ENCODE peak calls at places on chromosomes 12 and 14, in four cellular contexts. E is A549, C is lower lobe of right lung, Z is OCI-LY7. R is an unnamed sample.
A peak's percentile ranks its signal among the peaks of the same experiment; 100 is the strongest.

GRCh38 chr14:25009891-25010290 is 40.1 kb downstream of the STXBP6 start:
- DNase-seq in E (no peak), C (no peak), Z (no peak), R (peak; percentile 65)

GRCh38 chr12:48828293-48828692 is 10.0 kb downstream of the CACNB3 start:
- DNase-seq in E (no peak), C (no peak), Z (no peak), R (no peak)

GRCh38 chr12:38961683-38962082 is 56.3 kb upstream of the CPNE8 start:
- DNase-seq in E (no peak), C (no peak), Z (no peak), R (peak; percentile 50)

GRCh38 chr12:58463050-58463449 is 457.3 kb downstream of the LRIG3 start:
- DNase-seq in E (no peak), C (no peak), Z (no peak), R (no peak)

GRCh38 chr14:91394105-91395081 is 23.2 kb downstream of the CCDC88C start:
- DNase-seq in E (no peak), C (no peak), Z (no peak), R (no peak)

GRCh38 chr14:103023881-103024473 is 33.4 kb downstream of the CDC42BPB start:
- DNase-seq in E (no peak), C (no peak), Z (no peak), R (no peak)

GRCh38 chr14:77498120-77498979 is at the start of gene ISM2:
- DNase-seq in E (peak; percentile 43), C (peak; percentile 51), Z (no peak), R (peak; percentile 84)

GRCh38 chr12:24738436-24738835 is 210.5 kb downstream of the BCAT1 start:
- DNase-seq in E (no peak), C (no peak), Z (no peak), R (no peak)

GRCh38 chr12:54601841-54602240 is 13.4 kb upstream of the PPP1R1A start:
- DNase-seq in E (no peak), C (no peak), Z (no peak), R (peak; percentile 53)

GRCh38 chr14:91258021-91258618 is 13.6 kb upstream of the GPR68 start:
- DNase-seq in E (no peak), C (no peak), Z (no peak), R (no peak)

GRCh38 chr12:23704992-23705943 is 244.2 kb downstream of the SOX5 start:
- DNase-seq in E (no peak), C (no peak), Z (no peak), R (no peak)

GRCh38 chr14:36408388-36408787 is 88.0 kb upstream of the MBIP start:
- DNase-seq in E (no peak), C (no peak), Z (no peak), R (no peak)

GRCh38 chr14:77128414-77128891 is 13.1 kb downstream of the ZDHHC22 start:
- DNase-seq in E (no peak), C (no peak), Z (no peak), R (peak; percentile 30)

GRCh38 chr12:27474344-27474743 is 27.8 kb downstream of the SMCO2 start:
- DNase-seq in E (no peak), C (no peak), Z (no peak), R (no peak)

GRCh38 chr12:27094726-27095125 is 12.3 kb upstream of the C12orf71 start:
- DNase-seq in E (no peak), C (no peak), Z (peak; percentile 40), R (no peak)

GRCh38 chr12:48000878-48001321 is 3.4 kb downstream of the COL2A1 start:
- DNase-seq in E (peak; percentile 60), C (no peak), Z (no peak), R (peak; percentile 91)

GRCh38 chr14:66038214-66038977 is 447.8 kb upstream of the CCDC196 start:
- DNase-seq in E (no peak), C (no peak), Z (no peak), R (no peak)

GRCh38 chr12:71392521-71393145 is 47.0 kb upstream of the LGR5 start:
- DNase-seq in E (peak; percentile 66), C (no peak), Z (peak; percentile 63), R (peak; percentile 63)

GRCh38 chr14:54133896-54134295 is 177.3 kb upstream of the BMP4 start:
- DNase-seq in E (peak; percentile 11), C (no peak), Z (no peak), R (peak; percentile 67)

GRCh38 chr14:92263681-92264080 is 59.3 kb upstream of the SLC24A4 start:
- DNase-seq in E (no peak), C (no peak), Z (no peak), R (no peak)

GRCh38 chr14:58280954-58281787 is 17.2 kb upstream of the ARID4A start:
- DNase-seq in E (peak; percentile 28), C (no peak), Z (no peak), R (no peak)

GRCh38 chr12:70854138-70854537 is 66.4 kb downstream of the PTPRR start:
- DNase-seq in E (no peak), C (no peak), Z (no peak), R (no peak)

GRCh38 chr12:9740109-9740750 is 7.3 kb upstream of the CLECL1 start:
- DNase-seq in E (no peak), C (no peak), Z (peak; percentile 82), R (no peak)

GRCh38 chr14:100537701-100538565 is 49.3 kb downstream of the BEGAIN start:
- DNase-seq in E (no peak), C (peak; percentile 36), Z (no peak), R (peak; percentile 49)

GRCh38 chr12:59850268-59850667 is 254.4 kb downstream of the SLC16A7 start:
- DNase-seq in E (no peak), C (no peak), Z (no peak), R (no peak)

GRCh38 chr12:51592034-51592705 is 1.1 kb downstream of the SCN8A start:
- DNase-seq in E (no peak), C (no peak), Z (no peak), R (peak; percentile 66)

GRCh38 chr12:81626406-81626805 is 132.7 kb downstream of the PPFIA2 start:
- DNase-seq in E (no peak), C (no peak), Z (no peak), R (no peak)

GRCh38 chr14:22047105-22047504 is 373.5 kb upstream of the OR4E1 start:
- DNase-seq in E (no peak), C (no peak), Z (peak; percentile 51), R (no peak)

GRCh38 chr12:96878704-96879103 is 28.4 kb upstream of the NEDD1 start:
- DNase-seq in E (no peak), C (no peak), Z (no peak), R (no peak)

GRCh38 chr12:122979001-122979907 is 1.2 kb upstream of the ARL6IP4 start:
- DNase-seq in E (no peak), C (no peak), Z (no peak), R (peak; percentile 59)

GRCh38 chr12:118185602-118186397 is 49.9 kb downstream of the PEBP1 start:
- DNase-seq in E (no peak), C (no peak), Z (no peak), R (no peak)

GRCh38 chr14:81686512-81686911 is 152.9 kb upstream of the SEL1L start:
- DNase-seq in E (no peak), C (no peak), Z (no peak), R (no peak)

GRCh38 chr14:50062438-50063039 is 53.8 kb downstream of the VCPKMT start:
- DNase-seq in E (peak; percentile 72), C (no peak), Z (peak; percentile 91), R (peak; percentile 84)

GRCh38 chr12:24212496-24212895 is 263.0 kb upstream of the SOX5 start:
- DNase-seq in E (no peak), C (no peak), Z (no peak), R (no peak)

GRCh38 chr12:12985817-12986408 is 14.2 kb downstream of the HEBP1 start:
- DNase-seq in E (peak; percentile 58), C (no peak), Z (no peak), R (peak; percentile 92)

GRCh38 chr14:90556666-90557450 is 160.0 kb downstream of the CALM1 start:
- DNase-seq in E (no peak), C (peak; percentile 28), Z (no peak), R (no peak)

GRCh38 chr12:45912774-45913173 is 77.6 kb downstream of the SCAF11 start:
- DNase-seq in E (no peak), C (no peak), Z (no peak), R (no peak)

GRCh38 chr14:51014086-51014485 is 69.8 kb upstream of the PYGL start:
- DNase-seq in E (no peak), C (no peak), Z (no peak), R (no peak)

GRCh38 chr12:64385468-64385867 is 5.1 kb downstream of the C12orf56 start:
- DNase-seq in E (no peak), C (no peak), Z (no peak), R (no peak)

GRCh38 chr12:34350092-34351041 is 328.1 kb downstream of the ALG10 start:
- DNase-seq in E (peak; percentile 62), C (no peak), Z (no peak), R (no peak)
- H3K4me3 ChIP-seq in E (peak overlapping the region; percentile 64), C (no peak overlapping the region), Z (no peak overlapping the region), R (no peak overlapping the region)

GRCh38 chr12:77401480-77402105 is 336.2 kb upstream of the E2F7 start:
- DNase-seq in E (no peak), C (no peak), Z (no peak), R (no peak)
- H3K27ac ChIP-seq in E (no peak overlapping the region), C (no peak overlapping the region), Z (no peak overlapping the region), R (no peak overlapping the region)

DNA sequence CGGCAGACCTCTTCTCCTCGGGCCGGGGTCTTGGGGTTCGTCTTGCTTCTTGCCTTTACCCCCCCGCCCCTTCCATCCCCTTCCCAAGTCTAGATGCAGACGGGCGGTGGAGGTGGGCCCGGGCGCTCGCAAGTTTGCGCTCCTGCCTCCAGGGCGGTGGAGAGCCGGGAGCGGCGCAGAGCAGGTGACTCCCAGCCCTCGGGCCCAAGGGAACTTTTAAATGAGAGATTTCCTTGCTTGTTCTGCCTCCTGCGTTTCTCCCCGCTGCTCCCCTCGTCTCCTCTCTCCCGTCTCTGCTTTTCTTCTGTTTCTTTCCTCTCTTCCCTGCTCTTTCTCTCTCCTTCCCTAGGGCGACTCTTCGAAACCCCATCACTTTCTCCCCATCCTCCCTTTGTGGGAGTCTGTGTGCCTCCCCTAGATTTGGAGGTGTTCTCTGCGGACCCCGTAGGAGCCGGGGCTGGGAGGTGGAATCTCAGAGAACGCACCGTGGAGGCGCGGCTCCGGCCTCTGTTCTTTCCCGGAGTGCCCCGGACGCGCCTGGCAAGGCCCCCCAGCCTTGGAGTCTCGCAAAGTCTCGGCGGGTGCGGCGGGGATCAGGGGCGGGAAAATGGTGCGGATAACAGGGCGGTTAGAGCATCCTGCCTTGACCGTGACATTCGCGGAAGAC is 114.7 kb upstream of the MYL2 start:
- DNase-seq in E (peak; percentile 30), C (no peak), Z (no peak), R (peak; percentile 90)
- H3K4me3 ChIP-seq in E (peak overlapping the region; percentile 61), C (no peak overlapping the region), Z (no peak overlapping the region), R (peak overlapping the region; percentile 91)

GRCh38 chr12:89451876-89452275 is 72.7 kb downstream of the GALNT4 start:
- DNase-seq in E (no peak), C (no peak), Z (no peak), R (peak; percentile 94)

GRCh38 chr12:89454080-89454848 is 70.3 kb downstream of the GALNT4 start:
- DNase-seq in E (no peak), C (no peak), Z (no peak), R (peak; percentile 77)

GRCh38 chr12:89453579-89453978 is 71.0 kb downstream of the GALNT4 start:
- DNase-seq in E (no peak), C (no peak), Z (no peak), R (no peak)

GRCh38 chr12:89450922-89451321 is 73.7 kb downstream of the GALNT4 start:
- DNase-seq in E (no peak), C (no peak), Z (no peak), R (no peak)

DNA sequence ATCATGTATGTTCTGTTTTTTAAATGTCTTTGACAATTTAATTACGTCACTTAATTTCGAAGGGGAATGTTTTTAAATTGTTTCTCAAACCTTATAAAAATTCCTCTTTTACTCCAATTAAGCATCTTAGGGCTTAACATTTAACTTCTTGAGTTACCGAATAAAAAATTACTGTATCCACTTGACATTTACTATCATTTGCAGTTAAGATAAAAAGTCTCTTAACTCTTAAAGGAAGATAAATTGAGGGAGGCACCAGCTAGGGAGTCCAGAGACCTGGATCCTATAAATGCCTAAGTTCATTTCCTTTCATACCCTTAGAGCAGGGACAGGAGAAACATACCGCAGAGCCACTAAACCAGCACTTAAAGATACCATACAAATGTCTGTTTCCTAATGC is 71.5 kb downstream of the GALNT4 start:
- DNase-seq in E (no peak), C (no peak), Z (no peak), R (no peak)
- H3K27ac ChIP-seq in E (no peak overlapping the region), C (peak overlapping the region; percentile 83), Z (no peak overlapping the region), R (peak overlapping the region; percentile 34)